ENCODE peak calls at places on chromosomes 6 and 20, in seven cellular contexts. T is naive thymus-derived CD4-positive, alpha-beta T cell; B is tibial artery; K is hepatocyte; E is ascending aorta; Z is heart right ventricle; V is CD8-positive, alpha-beta T cell. O is an unnamed sample.

GRCh38 chr20:59006864-59007757 is at the start of gene CTSZ:
- DNase-seq in T (peak), B (peak), K (peak), E (no peak), Z (peak), V (no peak), O (no peak)

GRCh38 chr6:122130026-122130348 is 269.5 kb upstream of the HSF2 start:
- DNase-seq in T (no peak), B (no peak), K (no peak), E (no peak), Z (peak), V (no peak), O (no peak)

GRCh38 chr6:83878902-83879644 is 19.6 kb downstream of the CYB5R4 start:
- DNase-seq in T (no peak), B (no peak), K (peak), E (no peak), Z (no peak), V (no peak), O (no peak)

GRCh38 chr6:85044336-85044735 is 279.9 kb upstream of the TBX18 start:
- DNase-seq in T (no peak), B (no peak), K (no peak), E (no peak), Z (no peak), V (no peak), O (no peak)

GRCh38 chr6:4603856-4604369 is 172.3 kb upstream of the CDYL start:
- DNase-seq in T (no peak), B (no peak), K (no peak), E (no peak), Z (no peak), V (no peak), O (no peak)

GRCh38 chr6:137043710-137044365 is 927 bp downstream of the IL20RA start:
- DNase-seq in T (no peak), B (no peak), K (peak), E (no peak), Z (no peak), V (no peak), O (no peak)

GRCh38 chr6:135306740-135307420 is 125.8 kb downstream of the MYB start:
- DNase-seq in T (no peak), B (no peak), K (no peak), E (no peak), Z (no peak), V (no peak), O (no peak)

GRCh38 chr6:159170999-159171712 is 2.0 kb downstream of the FNDC1 start:
- DNase-seq in T (no peak), B (no peak), K (peak), E (no peak), Z (no peak), V (no peak), O (no peak)

GRCh38 chr6:170137911-170138910 is 152.7 kb downstream of the DLL1 start:
- DNase-seq in T (no peak), B (peak), K (no peak), E (no peak), Z (no peak), V (no peak), O (no peak)

GRCh38 chr6:160427312-160428068 is 79.3 kb downstream of the SLC22A3 start:
- DNase-seq in T (no peak), B (no peak), K (no peak), E (no peak), Z (no peak), V (no peak), O (no peak)

GRCh38 chr20:32621914-32622584 is 36.9 kb upstream of the NOL4L start:
- DNase-seq in T (no peak), B (no peak), K (no peak), E (no peak), Z (no peak), V (no peak), O (no peak)

GRCh38 chr6:43856005-43856765 is 86.2 kb downstream of the VEGFA start:
- DNase-seq in T (no peak), B (no peak), K (peak), E (no peak), Z (no peak), V (no peak), O (no peak)

GRCh38 chr6:128932061-128932460 is 49.1 kb downstream of the LAMA2 start:
- DNase-seq in T (no peak), B (no peak), K (no peak), E (no peak), Z (no peak), V (no peak), O (no peak)

GRCh38 chr6:36129889-36130671 is at the start of gene MAPK13:
- DNase-seq in T (peak), B (no peak), K (peak), E (no peak), Z (no peak), V (no peak), O (no peak)

GRCh38 chr6:25218346-25218745 is 60.8 kb upstream of the CARMIL1 start:
- DNase-seq in T (no peak), B (no peak), K (no peak), E (no peak), Z (no peak), V (no peak), O (no peak)

GRCh38 chr6:98843274-98844243 is 9.2 kb downstream of the POU3F2 start:
- DNase-seq in T (no peak), B (peak), K (no peak), E (no peak), Z (no peak), V (no peak), O (peak)

GRCh38 chr6:75118925-75119515 is 86.8 kb downstream of the COL12A1 start:
- DNase-seq in T (no peak), B (no peak), K (no peak), E (no peak), Z (no peak), V (no peak), O (no peak)

GRCh38 chr6:128808856-128809255 is 74.1 kb upstream of the LAMA2 start:
- DNase-seq in T (no peak), B (no peak), K (no peak), E (no peak), Z (no peak), V (no peak), O (no peak)

GRCh38 chr6:452301-453067 is 60.9 kb downstream of the IRF4 start:
- DNase-seq in T (peak), B (no peak), K (no peak), E (no peak), Z (no peak), V (no peak), O (no peak)

GRCh38 chr6:15350386-15351083 is 104.7 kb downstream of the JARID2 start:
- DNase-seq in T (no peak), B (no peak), K (no peak), E (no peak), Z (no peak), V (no peak), O (no peak)

GRCh38 chr20:59813948-59814834 is 119.2 kb downstream of the SYCP2 start:
- DNase-seq in T (no peak), B (peak), K (no peak), E (no peak), Z (no peak), V (no peak), O (no peak)

GRCh38 chr6:134835998-134836397 is 113.9 kb downstream of the ALDH8A1 start:
- DNase-seq in T (no peak), B (no peak), K (no peak), E (no peak), Z (no peak), V (no peak), O (no peak)

GRCh38 chr20:50837532-50838321 is 42.9 kb downstream of the BCAS4 start:
- DNase-seq in T (no peak), B (peak), K (peak), E (peak), Z (no peak), V (no peak), O (no peak)

GRCh38 chr6:143034689-143035334 is 25.9 kb upstream of the AIG1 start:
- DNase-seq in T (no peak), B (no peak), K (no peak), E (no peak), Z (no peak), V (no peak), O (no peak)

GRCh38 chr6:13795041-13795748 is 19.2 kb downstream of the MCUR1 start:
- DNase-seq in T (peak), B (peak), K (peak), E (no peak), Z (peak), V (peak), O (peak)

GRCh38 chr6:152096863-152097496 is 289.5 kb downstream of the ESR1 start:
- DNase-seq in T (no peak), B (no peak), K (no peak), E (no peak), Z (no peak), V (no peak), O (no peak)

GRCh38 chr20:6299451-6299850 is 176.6 kb upstream of the FERMT1 start:
- DNase-seq in T (no peak), B (no peak), K (no peak), E (no peak), Z (no peak), V (no peak), O (no peak)

GRCh38 chr6:142387997-142388815 is 86.4 kb downstream of the ADGRG6 start:
- DNase-seq in T (no peak), B (no peak), K (peak), E (no peak), Z (no peak), V (no peak), O (no peak)

GRCh38 chr20:57242414-57242813 is 24.0 kb downstream of the BMP7 start:
- DNase-seq in T (no peak), B (no peak), K (no peak), E (no peak), Z (no peak), V (no peak), O (no peak)

GRCh38 chr20:58712116-58712822 is 19.7 kb downstream of the NPEPL1 start:
- DNase-seq in T (peak), B (peak), K (peak), E (no peak), Z (no peak), V (no peak), O (no peak)

GRCh38 chr20:13089950-13090469 is 81.2 kb downstream of the SPTLC3 start:
- DNase-seq in T (no peak), B (no peak), K (peak), E (no peak), Z (no peak), V (no peak), O (no peak)

DNA sequence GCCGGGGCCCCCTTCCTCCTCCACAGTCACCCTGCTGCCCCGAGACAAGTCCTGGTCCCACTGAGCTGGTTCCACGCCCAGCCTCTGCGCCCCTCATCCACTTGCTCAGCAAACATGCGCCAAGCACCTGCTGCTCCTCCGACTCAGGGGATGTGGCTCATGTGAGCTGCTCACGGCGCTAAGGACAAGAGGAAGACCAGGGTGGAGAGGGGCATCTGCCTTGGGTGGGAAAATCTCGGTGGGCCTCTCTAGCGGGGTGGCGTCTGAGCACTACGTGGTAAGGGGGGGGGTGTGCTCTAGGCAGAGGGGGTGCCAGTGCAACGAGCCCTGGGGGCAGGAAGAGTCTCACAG is 4.5 kb downstream of the LAMA5 start:
- DNase-seq in T (no peak), B (no peak), K (peak), E (no peak), Z (no peak), V (no peak), O (no peak)
- H3K27ac ChIP-seq in T (no peak), B (peak), K (peak), E (peak), Z (peak), V (no peak), O (no peak)

GRCh38 chr6:148457137-148457842 is 114.7 kb downstream of the SASH1 start:
- DNase-seq in T (no peak), B (no peak), K (no peak), E (no peak), Z (no peak), V (no peak), O (no peak)
- H3K27ac ChIP-seq in T (no peak), B (no peak), K (no peak), E (no peak), Z (no peak), V (no peak), O (no peak)

GRCh38 chr6:33738153-33738552 is 8.6 kb downstream of the IP6K3 start:
- DNase-seq in T (no peak), B (no peak), K (no peak), E (no peak), Z (no peak), V (no peak), O (no peak)
- H3K27ac ChIP-seq in T (no peak), B (no peak), K (no peak), E (no peak), Z (peak), V (no peak), O (no peak)

GRCh38 chr6:138948780-138949179 is 39.3 kb downstream of the REPS1 start:
- DNase-seq in T (no peak), B (no peak), K (no peak), E (no peak), Z (no peak), V (no peak), O (no peak)
- H3K27ac ChIP-seq in T (no peak), B (no peak), K (no peak), E (no peak), Z (no peak), V (no peak), O (no peak)

GRCh38 chr20:1489328-1489727 is 1.9 kb downstream of the SIRPB2 start:
- DNase-seq in T (no peak), B (no peak), K (no peak), E (no peak), Z (no peak), V (no peak), O (no peak)

GRCh38 chr20:1489764-1490436 is 1.3 kb downstream of the SIRPB2 start:
- DNase-seq in T (no peak), B (no peak), K (no peak), E (no peak), Z (no peak), V (no peak), O (peak)

GRCh38 chr20:1490643-1491042 is 577 bp downstream of the SIRPB2 start:
- DNase-seq in T (no peak), B (no peak), K (no peak), E (no peak), Z (no peak), V (no peak), O (no peak)

GRCh38 chr20:1491891-1492642 is 847 bp upstream of the SIRPB2 start:
- DNase-seq in T (no peak), B (no peak), K (no peak), E (no peak), Z (no peak), V (no peak), O (no peak)

GRCh38 chr20:1491281-1491840 is at the start of gene SIRPB2:
- DNase-seq in T (no peak), B (peak), K (no peak), E (peak), Z (peak), V (no peak), O (peak)
- H3K27ac ChIP-seq in T (no peak), B (no peak), K (no peak), E (peak), Z (peak), V (no peak), O (peak)

DNA sequence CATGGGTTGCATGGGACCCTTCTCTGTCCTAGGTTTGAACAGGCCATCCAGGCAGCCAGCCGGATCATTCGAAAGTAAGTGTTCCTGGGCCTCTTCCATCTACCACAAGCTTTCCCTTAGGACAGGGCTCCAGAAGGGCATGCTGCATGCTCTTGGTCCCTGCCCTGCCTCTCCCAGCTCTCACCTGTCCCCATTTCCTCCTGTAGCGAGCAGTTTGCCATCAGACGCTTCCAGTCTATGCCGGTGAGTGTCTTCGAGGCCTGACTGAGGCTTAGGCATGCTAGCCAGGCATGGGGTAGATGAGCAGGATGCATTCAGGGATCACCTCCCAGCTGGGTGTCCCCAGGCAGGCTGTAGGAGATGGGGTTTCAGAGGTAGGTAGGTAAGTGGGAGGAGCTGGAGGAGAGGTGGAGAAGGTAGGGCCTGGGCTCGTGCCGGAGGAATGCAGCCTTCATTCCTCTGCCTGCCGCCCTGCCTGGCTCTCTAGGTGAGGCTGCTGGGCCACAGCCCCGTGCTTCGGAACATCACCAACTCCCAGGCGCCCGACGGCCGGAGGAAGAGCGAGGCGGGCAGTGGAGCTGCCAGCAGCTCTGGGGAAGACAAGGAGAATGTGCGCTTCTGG is 4.3 kb downstream of the CDC25B start:
- DNase-seq in T (no peak), B (no peak), K (no peak), E (no peak), Z (no peak), V (no peak), O (no peak)
- H3K27ac ChIP-seq in T (peak), B (no peak), K (peak), E (no peak), Z (no peak), V (peak), O (peak)

DNA sequence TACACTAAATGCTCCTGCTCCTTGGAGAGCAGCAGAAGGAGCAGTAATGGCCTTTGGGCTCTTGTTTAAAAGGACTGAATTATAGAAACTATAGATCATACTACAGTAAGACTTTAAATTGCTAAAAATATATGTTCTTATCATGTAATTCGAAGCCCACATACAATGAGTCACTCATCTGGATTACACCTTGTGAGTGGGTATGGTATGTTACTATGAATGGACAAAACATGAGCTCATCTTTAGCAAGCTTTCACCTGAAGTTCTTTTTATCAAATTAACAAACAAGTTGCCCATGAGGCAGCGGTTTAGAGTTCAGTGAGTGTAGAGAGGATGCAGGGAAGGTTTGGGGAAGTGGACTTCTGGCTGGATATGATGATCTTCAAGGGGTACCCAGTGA is 114.4 kb upstream of the CCN2 start:
- DNase-seq in T (no peak), B (no peak), K (no peak), E (no peak), Z (no peak), V (no peak), O (no peak)
- H3K27ac ChIP-seq in T (no peak), B (no peak), K (no peak), E (no peak), Z (no peak), V (no peak), O (no peak)

GRCh38 chr6:33117826-33118277 is 42.1 kb downstream of the HLA-DPB1 start:
- DNase-seq in T (no peak), B (no peak), K (no peak), E (no peak), Z (no peak), V (no peak), O (no peak)
- H3K27ac ChIP-seq in T (no peak), B (no peak), K (no peak), E (no peak), Z (no peak), V (no peak), O (no peak)